ENCODE peak calls at places on chromosomes 2 and 18, in four cellular contexts. T is A549, Q is heart left ventricle, V is right lobe of liver. H is an unnamed sample. For H3K9me3, the result is how much of the 10 kb centered on the place peaks cover.

GRCh38 chr2:221494556-221494955 is 77.5 kb downstream of the EPHA4 start:
- DNase-seq in T (no peak), Q (no peak), V (no peak), H (no peak)

GRCh38 chr18:46831434-46831833 is 74.6 kb upstream of the ST8SIA5 start:
- DNase-seq in T (no peak), Q (no peak), V (no peak), H (no peak)

GRCh38 chr2:126823951-126824350 is 74.7 kb upstream of the TEX51 start:
- DNase-seq in T (no peak), Q (peak), V (no peak), H (no peak)

GRCh38 chr2:140013556-140014270 is 1233.5 kb upstream of the NXPH2 start:
- DNase-seq in T (no peak), Q (no peak), V (no peak), H (no peak)

GRCh38 chr2:65129276-65129612 is 662 bp downstream of the RAB1A start:
- DNase-seq in T (no peak), Q (no peak), V (no peak), H (no peak)

GRCh38 chr2:126729896-126730295 is 73.9 kb downstream of the GYPC start:
- DNase-seq in T (no peak), Q (no peak), V (no peak), H (no peak)

GRCh38 chr2:71471276-71471675 is 17.9 kb downstream of the DYSF start:
- DNase-seq in T (no peak), Q (no peak), V (no peak), H (no peak)

GRCh38 chr2:43008388-43008787 is 216.0 kb upstream of the HAAO start:
- DNase-seq in T (no peak), Q (no peak), V (no peak), H (no peak)

GRCh38 chr18:35387367-35387685 is 10.2 kb upstream of the ZNF396 start:
- DNase-seq in T (no peak), Q (no peak), V (no peak), H (no peak)

GRCh38 chr2:232637832-232638231 is 4.4 kb downstream of the EFHD1 start:
- DNase-seq in T (no peak), Q (no peak), V (no peak), H (no peak)

GRCh38 chr2:204468689-204469429 is 76.4 kb upstream of the PARD3B start:
- DNase-seq in T (no peak), Q (no peak), V (no peak), H (no peak)

GRCh38 chr18:59428018-59428417 is 69.0 kb upstream of the LMAN1 start:
- DNase-seq in T (no peak), Q (no peak), V (no peak), H (no peak)

GRCh38 chr2:108616731-108617161 is 82.5 kb downstream of the LIMS1 start:
- DNase-seq in T (no peak), Q (no peak), V (no peak), H (peak)

GRCh38 chr2:136424112-136424511 is 306.2 kb upstream of the CXCR4 start:
- DNase-seq in T (no peak), Q (no peak), V (no peak), H (no peak)

GRCh38 chr2:166464187-166464586 is 29.9 kb downstream of the SCN7A start:
- DNase-seq in T (no peak), Q (no peak), V (no peak), H (no peak)

GRCh38 chr2:112733877-112734276 is 13.1 kb downstream of the NT5DC4 start:
- DNase-seq in T (no peak), Q (no peak), V (no peak), H (no peak)

GRCh38 chr2:149360106-149360505 is 29.7 kb downstream of the LYPD6 start:
- DNase-seq in T (no peak), Q (no peak), V (no peak), H (no peak)

GRCh38 chr18:12990128-12990485 is 1.1 kb upstream of the CEP192 start:
- DNase-seq in T (no peak), Q (no peak), V (no peak), H (no peak)

DNA sequence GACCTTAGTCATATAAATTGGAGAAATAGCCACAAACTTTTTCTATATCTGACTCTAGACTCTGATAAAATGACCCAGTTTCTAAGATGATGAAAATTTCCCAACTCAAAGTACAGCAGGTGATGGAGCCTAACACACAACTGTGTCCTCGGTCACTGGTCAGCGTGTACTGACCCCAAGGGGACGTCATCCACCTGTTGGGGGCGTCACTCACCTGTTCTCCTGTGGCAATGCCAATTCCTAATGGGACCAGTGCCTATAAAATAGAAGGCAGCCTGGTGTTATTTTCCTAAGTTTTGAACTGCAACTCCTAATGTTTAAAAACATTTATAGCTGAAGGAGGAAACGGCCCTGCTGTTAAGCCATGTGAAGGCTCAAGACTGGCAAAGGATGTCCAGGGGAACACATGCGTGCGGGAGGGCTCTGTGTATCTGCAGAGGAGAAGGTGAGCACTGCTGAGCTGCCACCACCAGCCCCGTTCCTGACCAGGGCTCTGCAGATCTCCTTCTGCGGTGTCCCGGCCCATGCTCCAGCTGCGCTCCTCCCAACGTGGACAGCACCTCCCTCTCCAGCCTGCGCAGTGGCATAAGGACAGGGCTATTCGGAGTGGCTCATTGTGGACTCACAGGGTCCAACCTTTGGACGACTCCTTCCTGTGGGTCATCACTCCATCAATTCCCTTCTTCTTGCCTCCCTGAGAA is 21.2 kb downstream of the TYMS start:
- DNase-seq in T (no peak), Q (no peak), V (no peak), H (no peak)
- TF ChIP-seq POLR2A in T (no peak), Q (no peak), V (no peak), H (no peak)

GRCh38 chr18:78973357-78974083 is 6.1 kb upstream of the SALL3 start:
- DNase-seq in T (no peak), Q (no peak), V (no peak), H (no peak)

GRCh38 chr18:78975699-78976098 is 3.9 kb upstream of the SALL3 start:
- DNase-seq in T (no peak), Q (no peak), V (no peak), H (no peak)

GRCh38 chr18:78972930-78973331 is 6.7 kb upstream of the SALL3 start:
- DNase-seq in T (no peak), Q (no peak), V (no peak), H (no peak)

GRCh38 chr18:78975282-78975681 is 4.3 kb upstream of the SALL3 start:
- DNase-seq in T (no peak), Q (no peak), V (no peak), H (no peak)

GRCh38 chr18:78974115-78974740 is 5.4 kb upstream of the SALL3 start:
- DNase-seq in T (no peak), Q (no peak), V (no peak), H (no peak)
- H3K9me3 ChIP-seq in T (under half), Q (under half), V (under half), H (under half)

GRCh38 chr18:55735199-55735855 is 147.3 kb upstream of the TCF4 start:
- DNase-seq in T (no peak), Q (no peak), V (no peak), H (no peak)
- H3K27ac ChIP-seq in T (no peak), Q (no peak), V (no peak), H (no peak)

GRCh38 chr2:55923091-55923977 is at the start of gene EFEMP1:
- DNase-seq in T (peak), Q (peak), V (peak), H (peak)
- TF ChIP-seq POLR2A in T (peak), Q (peak), V (no peak), H (no peak)

DNA sequence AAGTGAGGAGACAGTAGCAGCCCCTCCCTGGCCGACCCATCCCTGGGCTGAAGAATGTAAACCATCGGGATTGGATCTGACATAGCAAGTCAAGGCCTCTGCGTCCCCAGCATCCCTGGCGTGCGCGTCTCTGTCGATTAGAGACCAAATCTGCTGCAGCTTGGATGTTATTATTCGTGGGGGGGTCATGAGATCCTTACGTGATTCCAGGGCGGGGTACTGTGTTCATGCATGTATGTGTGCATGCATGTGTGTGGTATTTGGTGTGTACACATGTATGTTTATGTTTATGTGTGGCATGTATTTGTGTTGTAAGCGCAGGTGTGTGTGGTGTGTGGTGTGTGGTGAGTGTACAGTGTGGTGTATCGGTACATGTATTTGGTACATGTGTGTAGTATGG is 741.8 kb upstream of the SALL3 start:
- DNase-seq in T (no peak), Q (no peak), V (no peak), H (no peak)
- H3K9me3 ChIP-seq in T (under half), Q (under half), V (under half), H (under half)

GRCh38 chr2:48483506-48483905 is 46.4 kb upstream of the STON1 start:
- DNase-seq in T (no peak), Q (no peak), V (no peak), H (no peak)

GRCh38 chr2:48482774-48483173 is 47.2 kb upstream of the STON1 start:
- DNase-seq in T (no peak), Q (no peak), V (no peak), H (no peak)

GRCh38 chr2:48482313-48482712 is 47.6 kb upstream of the STON1 start:
- DNase-seq in T (no peak), Q (no peak), V (no peak), H (no peak)

GRCh38 chr2:48480526-48480925 is 49.4 kb upstream of the STON1 start:
- DNase-seq in T (no peak), Q (no peak), V (no peak), H (no peak)

DNA sequence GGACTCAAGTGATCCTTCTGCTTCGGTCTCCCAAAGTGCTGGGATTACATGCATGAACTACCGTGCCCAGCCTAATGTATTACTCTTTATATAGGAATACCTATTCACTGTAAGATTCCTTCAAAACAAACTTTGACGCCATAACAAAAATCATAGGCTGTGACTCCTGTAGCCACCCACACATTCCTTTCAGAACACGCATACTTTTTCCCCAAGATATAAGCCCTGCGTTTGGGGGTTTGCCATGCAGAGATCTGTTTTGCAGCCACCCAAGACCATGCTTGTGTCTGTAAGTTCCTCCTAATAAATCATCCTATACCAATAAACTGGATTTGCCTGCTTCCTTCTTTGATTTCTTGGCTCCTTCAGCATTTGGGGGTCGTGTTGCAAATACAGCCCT is 46.0 kb upstream of the STON1 start:
- DNase-seq in T (no peak), Q (no peak), V (no peak), H (no peak)
- H3K27ac ChIP-seq in T (no peak), Q (peak), V (no peak), H (peak)

GRCh38 chr2:45821558-45822271 is 170.2 kb downstream of the PRKCE start:
- DNase-seq in T (peak), Q (no peak), V (peak), H (peak)
- TF ChIP-seq POLR2A in T (no peak), Q (no peak), V (no peak), H (no peak)